ENCODE peak calls at places on chromosomes 6 and 20, in nine cellular contexts. One of them, this sample, is unnamed.

GRCh38 chr6:117829594-117830319 is 77.3 kb upstream of the SLC35F1 start:
- DNase-seq in cardiac fibroblast: peak; percentile 38
- DNase-seq in activated effector memory CD4-positive, alpha-beta T cell treated with anti-CD3 and anti-CD28 coated beads, Interleukin-2, amount 50 U/mL, for 16 hours: no peak
- DNase-seq in NCI-H510A: no peak
- DNase-seq in NCI-H2171: peak; percentile 18
- DNase-seq in HFFc6: peak; percentile 35
- DNase-seq in astrocyte of the cerebellum: peak; percentile 41
- DNase-seq in AG04450: no peak
- DNase-seq in NCI-H524: peak; percentile 72
- DNase-seq in this sample: no peak

GRCh38 chr6:138601128-138601527 is 101.8 kb upstream of the NHSL1 start:
- DNase-seq in cardiac fibroblast: peak; percentile 48
- DNase-seq in activated effector memory CD4-positive, alpha-beta T cell treated with anti-CD3 and anti-CD28 coated beads, Interleukin-2, amount 50 U/mL, for 16 hours: no peak
- DNase-seq in NCI-H510A: no peak
- DNase-seq in NCI-H2171: no peak
- DNase-seq in HFFc6: no peak
- DNase-seq in astrocyte of the cerebellum: no peak
- DNase-seq in AG04450: no peak
- DNase-seq in NCI-H524: no peak
- DNase-seq in this sample: no peak

GRCh38 chr6:138499303-138499991 is at the start of gene NHSL1:
- DNase-seq in cardiac fibroblast: no peak
- DNase-seq in activated effector memory CD4-positive, alpha-beta T cell treated with anti-CD3 and anti-CD28 coated beads, Interleukin-2, amount 50 U/mL, for 16 hours: no peak
- DNase-seq in NCI-H510A: no peak
- DNase-seq in NCI-H2171: peak; percentile 74
- DNase-seq in HFFc6: no peak
- DNase-seq in astrocyte of the cerebellum: peak; percentile 40
- DNase-seq in AG04450: no peak
- DNase-seq in NCI-H524: peak; percentile 96
- DNase-seq in this sample: peak; percentile 59

GRCh38 chr6:84218091-84218490 is 9.4 kb downstream of the CEP162 start:
- DNase-seq in cardiac fibroblast: no peak
- DNase-seq in activated effector memory CD4-positive, alpha-beta T cell treated with anti-CD3 and anti-CD28 coated beads, Interleukin-2, amount 50 U/mL, for 16 hours: no peak
- DNase-seq in NCI-H510A: no peak
- DNase-seq in NCI-H2171: no peak
- DNase-seq in HFFc6: no peak
- DNase-seq in astrocyte of the cerebellum: no peak
- DNase-seq in AG04450: no peak
- DNase-seq in NCI-H524: no peak
- DNase-seq in this sample: no peak

GRCh38 chr6:26205625-26206574 is 118.7 kb downstream of the HFE start:
- DNase-seq in cardiac fibroblast: peak; percentile 87
- DNase-seq in activated effector memory CD4-positive, alpha-beta T cell treated with anti-CD3 and anti-CD28 coated beads, Interleukin-2, amount 50 U/mL, for 16 hours: no peak
- DNase-seq in NCI-H510A: no peak
- DNase-seq in NCI-H2171: peak; percentile 7
- DNase-seq in HFFc6: peak; percentile 82
- DNase-seq in astrocyte of the cerebellum: no peak
- DNase-seq in AG04450: peak; percentile 73
- DNase-seq in NCI-H524: peak; percentile 65
- DNase-seq in this sample: peak; percentile 63

GRCh38 chr6:41446907-41447545 is 99.2 kb upstream of the FOXP4 start:
- DNase-seq in cardiac fibroblast: no peak
- DNase-seq in activated effector memory CD4-positive, alpha-beta T cell treated with anti-CD3 and anti-CD28 coated beads, Interleukin-2, amount 50 U/mL, for 16 hours: no peak
- DNase-seq in NCI-H510A: no peak
- DNase-seq in NCI-H2171: no peak
- DNase-seq in HFFc6: no peak
- DNase-seq in astrocyte of the cerebellum: no peak
- DNase-seq in AG04450: no peak
- DNase-seq in NCI-H524: no peak
- DNase-seq in this sample: no peak

GRCh38 chr6:12836009-12836408 is 119.4 kb downstream of the PHACTR1 start:
- DNase-seq in cardiac fibroblast: no peak
- DNase-seq in activated effector memory CD4-positive, alpha-beta T cell treated with anti-CD3 and anti-CD28 coated beads, Interleukin-2, amount 50 U/mL, for 16 hours: no peak
- DNase-seq in NCI-H510A: no peak
- DNase-seq in NCI-H2171: no peak
- DNase-seq in HFFc6: no peak
- DNase-seq in astrocyte of the cerebellum: no peak
- DNase-seq in AG04450: no peak
- DNase-seq in NCI-H524: no peak
- DNase-seq in this sample: no peak

GRCh38 chr6:54043360-54043759 is 67.9 kb upstream of the MLIP start:
- DNase-seq in cardiac fibroblast: no peak
- DNase-seq in activated effector memory CD4-positive, alpha-beta T cell treated with anti-CD3 and anti-CD28 coated beads, Interleukin-2, amount 50 U/mL, for 16 hours: no peak
- DNase-seq in NCI-H510A: no peak
- DNase-seq in NCI-H2171: no peak
- DNase-seq in HFFc6: no peak
- DNase-seq in astrocyte of the cerebellum: no peak
- DNase-seq in AG04450: no peak
- DNase-seq in NCI-H524: no peak
- DNase-seq in this sample: no peak

GRCh38 chr20:52269926-52270325 is 78.3 kb upstream of the ZFP64 start:
- DNase-seq in cardiac fibroblast: no peak
- DNase-seq in activated effector memory CD4-positive, alpha-beta T cell treated with anti-CD3 and anti-CD28 coated beads, Interleukin-2, amount 50 U/mL, for 16 hours: no peak
- DNase-seq in NCI-H510A: no peak
- DNase-seq in NCI-H2171: no peak
- DNase-seq in HFFc6: no peak
- DNase-seq in astrocyte of the cerebellum: no peak
- DNase-seq in AG04450: no peak
- DNase-seq in NCI-H524: peak; percentile 31
- DNase-seq in this sample: no peak

GRCh38 chr6:142960098-142960497 is 15.1 kb upstream of the HIVEP2 start:
- DNase-seq in cardiac fibroblast: peak; percentile 36
- DNase-seq in activated effector memory CD4-positive, alpha-beta T cell treated with anti-CD3 and anti-CD28 coated beads, Interleukin-2, amount 50 U/mL, for 16 hours: no peak
- DNase-seq in NCI-H510A: no peak
- DNase-seq in NCI-H2171: no peak
- DNase-seq in HFFc6: peak; percentile 56
- DNase-seq in astrocyte of the cerebellum: no peak
- DNase-seq in AG04450: no peak
- DNase-seq in NCI-H524: no peak
- DNase-seq in this sample: no peak

GRCh38 chr6:26568601-26569432 is 27.9 kb upstream of the ABT1 start:
- DNase-seq in cardiac fibroblast: peak; percentile 95
- DNase-seq in activated effector memory CD4-positive, alpha-beta T cell treated with anti-CD3 and anti-CD28 coated beads, Interleukin-2, amount 50 U/mL, for 16 hours: peak; percentile 99
- DNase-seq in NCI-H510A: peak; percentile 22
- DNase-seq in NCI-H2171: peak; percentile 54
- DNase-seq in HFFc6: peak; percentile 75
- DNase-seq in astrocyte of the cerebellum: peak; percentile 89
- DNase-seq in AG04450: peak; percentile 87
- DNase-seq in NCI-H524: peak; percentile 94
- DNase-seq in this sample: peak; percentile 94

GRCh38 chr6:80932364-80932763 is 820.1 kb downstream of the TENT5A start:
- DNase-seq in cardiac fibroblast: peak; percentile 13
- DNase-seq in activated effector memory CD4-positive, alpha-beta T cell treated with anti-CD3 and anti-CD28 coated beads, Interleukin-2, amount 50 U/mL, for 16 hours: no peak
- DNase-seq in NCI-H510A: no peak
- DNase-seq in NCI-H2171: no peak
- DNase-seq in HFFc6: peak; percentile 36
- DNase-seq in astrocyte of the cerebellum: peak; percentile 34
- DNase-seq in AG04450: peak; percentile 26
- DNase-seq in NCI-H524: no peak
- DNase-seq in this sample: no peak

GRCh38 chr20:25148181-25148981 is 47.1 kb upstream of the ENTPD6 start:
- DNase-seq in cardiac fibroblast: peak; percentile 61
- DNase-seq in activated effector memory CD4-positive, alpha-beta T cell treated with anti-CD3 and anti-CD28 coated beads, Interleukin-2, amount 50 U/mL, for 16 hours: peak; percentile 83
- DNase-seq in NCI-H510A: no peak
- DNase-seq in NCI-H2171: no peak
- DNase-seq in HFFc6: no peak
- DNase-seq in astrocyte of the cerebellum: peak; percentile 22
- DNase-seq in AG04450: no peak
- DNase-seq in NCI-H524: peak; percentile 43
- DNase-seq in this sample: no peak

GRCh38 chr20:17571153-17571527 is 1.3 kb downstream of the DSTN start:
- DNase-seq in cardiac fibroblast: no peak
- DNase-seq in activated effector memory CD4-positive, alpha-beta T cell treated with anti-CD3 and anti-CD28 coated beads, Interleukin-2, amount 50 U/mL, for 16 hours: no peak
- DNase-seq in NCI-H510A: no peak
- DNase-seq in NCI-H2171: no peak
- DNase-seq in HFFc6: no peak
- DNase-seq in astrocyte of the cerebellum: no peak
- DNase-seq in AG04450: no peak
- DNase-seq in NCI-H524: no peak
- DNase-seq in this sample: no peak

GRCh38 chr6:158630944-158631616 is 13.5 kb downstream of the DYNLT1 start:
- DNase-seq in cardiac fibroblast: peak; percentile 84
- DNase-seq in activated effector memory CD4-positive, alpha-beta T cell treated with anti-CD3 and anti-CD28 coated beads, Interleukin-2, amount 50 U/mL, for 16 hours: peak; percentile 60
- DNase-seq in NCI-H510A: no peak
- DNase-seq in NCI-H2171: no peak
- DNase-seq in HFFc6: no peak
- DNase-seq in astrocyte of the cerebellum: no peak
- DNase-seq in AG04450: no peak
- DNase-seq in NCI-H524: no peak
- DNase-seq in this sample: no peak

GRCh38 chr6:35708585-35708984 is 19.9 kb upstream of the FKBP5 start:
- DNase-seq in cardiac fibroblast: no peak
- DNase-seq in activated effector memory CD4-positive, alpha-beta T cell treated with anti-CD3 and anti-CD28 coated beads, Interleukin-2, amount 50 U/mL, for 16 hours: no peak
- DNase-seq in NCI-H510A: no peak
- DNase-seq in NCI-H2171: no peak
- DNase-seq in HFFc6: no peak
- DNase-seq in astrocyte of the cerebellum: no peak
- DNase-seq in AG04450: no peak
- DNase-seq in NCI-H524: no peak
- DNase-seq in this sample: no peak

GRCh38 chr20:49893242-49894072 is 21.9 kb downstream of the SPATA2 start:
- DNase-seq in cardiac fibroblast: no peak
- DNase-seq in activated effector memory CD4-positive, alpha-beta T cell treated with anti-CD3 and anti-CD28 coated beads, Interleukin-2, amount 50 U/mL, for 16 hours: peak; percentile 76
- DNase-seq in NCI-H510A: no peak
- DNase-seq in NCI-H2171: no peak
- DNase-seq in HFFc6: no peak
- DNase-seq in astrocyte of the cerebellum: no peak
- DNase-seq in AG04450: no peak
- DNase-seq in NCI-H524: no peak
- DNase-seq in this sample: no peak

GRCh38 chr6:8006208-8006607 is 58.0 kb downstream of the BLOC1S5 start:
- DNase-seq in cardiac fibroblast: peak; percentile 69
- DNase-seq in activated effector memory CD4-positive, alpha-beta T cell treated with anti-CD3 and anti-CD28 coated beads, Interleukin-2, amount 50 U/mL, for 16 hours: no peak
- DNase-seq in NCI-H510A: no peak
- DNase-seq in NCI-H2171: no peak
- DNase-seq in HFFc6: peak; percentile 40
- DNase-seq in astrocyte of the cerebellum: peak; percentile 28
- DNase-seq in AG04450: no peak
- DNase-seq in NCI-H524: peak; percentile 30
- DNase-seq in this sample: peak; percentile 13

GRCh38 chr20:50309280-50309763 is 118.7 kb downstream of the CEBPB start:
- DNase-seq in cardiac fibroblast: peak; percentile 76
- DNase-seq in activated effector memory CD4-positive, alpha-beta T cell treated with anti-CD3 and anti-CD28 coated beads, Interleukin-2, amount 50 U/mL, for 16 hours: no peak
- DNase-seq in NCI-H510A: no peak
- DNase-seq in NCI-H2171: no peak
- DNase-seq in HFFc6: no peak
- DNase-seq in astrocyte of the cerebellum: no peak
- DNase-seq in AG04450: no peak
- DNase-seq in NCI-H524: no peak
- DNase-seq in this sample: no peak

GRCh38 chr20:45779011-45779915 is 12.4 kb downstream of the WFDC3 start:
- DNase-seq in cardiac fibroblast: peak; percentile 98
- DNase-seq in activated effector memory CD4-positive, alpha-beta T cell treated with anti-CD3 and anti-CD28 coated beads, Interleukin-2, amount 50 U/mL, for 16 hours: no peak
- DNase-seq in NCI-H510A: no peak
- DNase-seq in NCI-H2171: no peak
- DNase-seq in HFFc6: peak; percentile 99
- DNase-seq in astrocyte of the cerebellum: peak; percentile 99
- DNase-seq in AG04450: peak; percentile 99
- DNase-seq in NCI-H524: no peak
- DNase-seq in this sample: no peak

GRCh38 chr20:63027425-63028389 is 20.9 kb upstream of the BHLHE23 start:
- DNase-seq in cardiac fibroblast: no peak
- DNase-seq in activated effector memory CD4-positive, alpha-beta T cell treated with anti-CD3 and anti-CD28 coated beads, Interleukin-2, amount 50 U/mL, for 16 hours: no peak
- DNase-seq in NCI-H510A: no peak
- DNase-seq in NCI-H2171: peak; percentile 50
- DNase-seq in HFFc6: peak; percentile 9
- DNase-seq in astrocyte of the cerebellum: no peak
- DNase-seq in AG04450: no peak
- DNase-seq in NCI-H524: peak; percentile 77
- DNase-seq in this sample: no peak

GRCh38 chr6:36958775-36959554 is 4.4 kb downstream of the PI16 start:
- DNase-seq in cardiac fibroblast: no peak
- DNase-seq in activated effector memory CD4-positive, alpha-beta T cell treated with anti-CD3 and anti-CD28 coated beads, Interleukin-2, amount 50 U/mL, for 16 hours: peak; percentile 48
- DNase-seq in NCI-H510A: no peak
- DNase-seq in NCI-H2171: no peak
- DNase-seq in HFFc6: no peak
- DNase-seq in astrocyte of the cerebellum: no peak
- DNase-seq in AG04450: no peak
- DNase-seq in NCI-H524: no peak
- DNase-seq in this sample: no peak

GRCh38 chr20:19566226-19566960 is 191.7 kb upstream of the RIN2 start:
- DNase-seq in cardiac fibroblast: peak; percentile 41
- DNase-seq in activated effector memory CD4-positive, alpha-beta T cell treated with anti-CD3 and anti-CD28 coated beads, Interleukin-2, amount 50 U/mL, for 16 hours: no peak
- DNase-seq in NCI-H510A: no peak
- DNase-seq in NCI-H2171: no peak
- DNase-seq in HFFc6: no peak
- DNase-seq in astrocyte of the cerebellum: no peak
- DNase-seq in AG04450: no peak
- DNase-seq in NCI-H524: no peak
- DNase-seq in this sample: no peak

GRCh38 chr6:112027942-112028674 is 25.8 kb upstream of the CCN6 start:
- DNase-seq in cardiac fibroblast: peak; percentile 50
- DNase-seq in activated effector memory CD4-positive, alpha-beta T cell treated with anti-CD3 and anti-CD28 coated beads, Interleukin-2, amount 50 U/mL, for 16 hours: peak; percentile 72
- DNase-seq in NCI-H510A: no peak
- DNase-seq in NCI-H2171: no peak
- DNase-seq in HFFc6: no peak
- DNase-seq in astrocyte of the cerebellum: no peak
- DNase-seq in AG04450: no peak
- DNase-seq in NCI-H524: no peak
- DNase-seq in this sample: no peak

GRCh38 chr6:93678841-93679454 is 259.6 kb upstream of the EPHA7 start:
- DNase-seq in cardiac fibroblast: peak; percentile 21
- DNase-seq in activated effector memory CD4-positive, alpha-beta T cell treated with anti-CD3 and anti-CD28 coated beads, Interleukin-2, amount 50 U/mL, for 16 hours: no peak
- DNase-seq in NCI-H510A: no peak
- DNase-seq in NCI-H2171: no peak
- DNase-seq in HFFc6: no peak
- DNase-seq in astrocyte of the cerebellum: peak; percentile 51
- DNase-seq in AG04450: no peak
- DNase-seq in NCI-H524: no peak
- DNase-seq in this sample: peak; percentile 1

GRCh38 chr6:22766979-22767378 is 197.6 kb downstream of the HDGFL1 start:
- DNase-seq in cardiac fibroblast: no peak
- DNase-seq in activated effector memory CD4-positive, alpha-beta T cell treated with anti-CD3 and anti-CD28 coated beads, Interleukin-2, amount 50 U/mL, for 16 hours: no peak
- DNase-seq in NCI-H510A: no peak
- DNase-seq in NCI-H2171: no peak
- DNase-seq in HFFc6: no peak
- DNase-seq in astrocyte of the cerebellum: no peak
- DNase-seq in AG04450: no peak
- DNase-seq in NCI-H524: no peak
- DNase-seq in this sample: no peak

GRCh38 chr6:165519316-165519715 is 143.7 kb downstream of the PDE10A start:
- DNase-seq in cardiac fibroblast: no peak
- DNase-seq in activated effector memory CD4-positive, alpha-beta T cell treated with anti-CD3 and anti-CD28 coated beads, Interleukin-2, amount 50 U/mL, for 16 hours: no peak
- DNase-seq in NCI-H510A: no peak
- DNase-seq in NCI-H2171: no peak
- DNase-seq in HFFc6: no peak
- DNase-seq in astrocyte of the cerebellum: no peak
- DNase-seq in AG04450: no peak
- DNase-seq in NCI-H524: no peak
- DNase-seq in this sample: no peak

GRCh38 chr20:63163596-63164560 is 52.1 kb downstream of the YTHDF1 start:
- DNase-seq in cardiac fibroblast: no peak
- DNase-seq in activated effector memory CD4-positive, alpha-beta T cell treated with anti-CD3 and anti-CD28 coated beads, Interleukin-2, amount 50 U/mL, for 16 hours: no peak
- DNase-seq in NCI-H510A: no peak
- DNase-seq in NCI-H2171: no peak
- DNase-seq in HFFc6: no peak
- DNase-seq in astrocyte of the cerebellum: no peak
- DNase-seq in AG04450: no peak
- DNase-seq in NCI-H524: peak; percentile 72
- DNase-seq in this sample: peak; percentile 20

GRCh38 chr6:42960243-42961019 is at the start of gene GNMT:
- DNase-seq in cardiac fibroblast: peak; percentile 26
- DNase-seq in activated effector memory CD4-positive, alpha-beta T cell treated with anti-CD3 and anti-CD28 coated beads, Interleukin-2, amount 50 U/mL, for 16 hours: peak; percentile 80
- DNase-seq in NCI-H510A: peak; percentile 75
- DNase-seq in NCI-H2171: peak; percentile 32
- DNase-seq in HFFc6: no peak
- DNase-seq in astrocyte of the cerebellum: no peak
- DNase-seq in AG04450: no peak
- DNase-seq in NCI-H524: peak; percentile 50
- DNase-seq in this sample: no peak

GRCh38 chr6:15351631-15352030 is 105.8 kb downstream of the JARID2 start:
- DNase-seq in cardiac fibroblast: peak; percentile 87
- DNase-seq in activated effector memory CD4-positive, alpha-beta T cell treated with anti-CD3 and anti-CD28 coated beads, Interleukin-2, amount 50 U/mL, for 16 hours: no peak
- DNase-seq in NCI-H510A: no peak
- DNase-seq in NCI-H2171: no peak
- DNase-seq in HFFc6: peak; percentile 81
- DNase-seq in astrocyte of the cerebellum: peak; percentile 70
- DNase-seq in AG04450: peak; percentile 45
- DNase-seq in NCI-H524: no peak
- DNase-seq in this sample: peak; percentile 46

GRCh38 chr20:61938839-61939690 is 126.6 kb downstream of the TAF4 start:
- DNase-seq in cardiac fibroblast: no peak
- DNase-seq in activated effector memory CD4-positive, alpha-beta T cell treated with anti-CD3 and anti-CD28 coated beads, Interleukin-2, amount 50 U/mL, for 16 hours: peak; percentile 52
- DNase-seq in NCI-H510A: no peak
- DNase-seq in NCI-H2171: no peak
- DNase-seq in HFFc6: no peak
- DNase-seq in astrocyte of the cerebellum: no peak
- DNase-seq in AG04450: no peak
- DNase-seq in NCI-H524: no peak
- DNase-seq in this sample: no peak